ENCODE peak calls at places on chromosomes 5 and 9, in five cellular contexts. One of them, this sample, is unnamed.

GRCh38 chr9:94931725-94932124 is 205.2 kb downstream of the AOPEP start:
- DNase-seq in bronchial epithelial cell: peak
- DNase-seq in A673: no peak
- DNase-seq in cardiac fibroblast: no peak
- DNase-seq in prostate gland: no peak
- DNase-seq in this sample: no peak

GRCh38 chr9:69379250-69379982 is 54.4 kb downstream of the ENTREP1 start:
- DNase-seq in cardiac fibroblast: peak
- DNase-seq in A673: no peak
- DNase-seq in prostate gland: no peak
- DNase-seq in bronchial epithelial cell: peak
- DNase-seq in this sample: peak

GRCh38 chr5:61270510-61271165 is 61.4 kb upstream of the ZSWIM6 start:
- DNase-seq in prostate gland: no peak
- DNase-seq in cardiac fibroblast: no peak
- DNase-seq in bronchial epithelial cell: no peak
- DNase-seq in A673: no peak
- DNase-seq in this sample: no peak

GRCh38 chr5:151675225-151675955 is 11.3 kb downstream of the SPARC start:
- DNase-seq in bronchial epithelial cell: peak
- DNase-seq in prostate gland: no peak
- DNase-seq in cardiac fibroblast: peak
- DNase-seq in A673: peak
- DNase-seq in this sample: peak

GRCh38 chr9:124132671-124133147 is 121.1 kb downstream of the LHX2 start:
- DNase-seq in bronchial epithelial cell: no peak
- DNase-seq in prostate gland: no peak
- DNase-seq in A673: no peak
- DNase-seq in cardiac fibroblast: no peak
- DNase-seq in this sample: peak

GRCh38 chr5:169991115-169991514 is 10.8 kb upstream of the INSYN2B start:
- DNase-seq in bronchial epithelial cell: no peak
- DNase-seq in cardiac fibroblast: no peak
- DNase-seq in prostate gland: no peak
- DNase-seq in A673: no peak
- DNase-seq in this sample: no peak

GRCh38 chr9:98530275-98530674 is 178.5 kb downstream of the GABBR2 start:
- DNase-seq in prostate gland: no peak
- DNase-seq in A673: no peak
- DNase-seq in cardiac fibroblast: no peak
- DNase-seq in bronchial epithelial cell: no peak
- DNase-seq in this sample: no peak

GRCh38 chr5:60148356-60148755 is 254.8 kb upstream of the PDE4D start:
- DNase-seq in bronchial epithelial cell: peak
- DNase-seq in cardiac fibroblast: peak
- DNase-seq in A673: no peak
- DNase-seq in prostate gland: no peak
- DNase-seq in this sample: peak

GRCh38 chr5:92554447-92555085 is 1026.5 kb downstream of the NR2F1-AS1 start:
- DNase-seq in prostate gland: no peak
- DNase-seq in cardiac fibroblast: no peak
- DNase-seq in bronchial epithelial cell: no peak
- DNase-seq in A673: peak
- DNase-seq in this sample: no peak

GRCh38 chr9:16138961-16139441 is 586.2 kb downstream of the CCDC171 start:
- DNase-seq in prostate gland: no peak
- DNase-seq in cardiac fibroblast: peak
- DNase-seq in bronchial epithelial cell: no peak
- DNase-seq in A673: no peak
- DNase-seq in this sample: peak

GRCh38 chr5:65075623-65076250 is 307.0 kb downstream of the CWC27 start:
- DNase-seq in prostate gland: no peak
- DNase-seq in cardiac fibroblast: no peak
- DNase-seq in A673: peak
- DNase-seq in bronchial epithelial cell: no peak
- DNase-seq in this sample: no peak

GRCh38 chr5:102794047-102794446 is 38.9 kb downstream of the PAM start:
- DNase-seq in prostate gland: no peak
- DNase-seq in A673: no peak
- DNase-seq in cardiac fibroblast: no peak
- DNase-seq in bronchial epithelial cell: no peak
- DNase-seq in this sample: no peak

GRCh38 chr9:100315561-100315960 is 37.2 kb downstream of the TEX10 start:
- DNase-seq in prostate gland: no peak
- DNase-seq in cardiac fibroblast: no peak
- DNase-seq in bronchial epithelial cell: no peak
- DNase-seq in A673: no peak
- DNase-seq in this sample: no peak

GRCh38 chr5:76331139-76331538 is 71.9 kb upstream of the IQGAP2 start:
- DNase-seq in bronchial epithelial cell: no peak
- DNase-seq in A673: peak
- DNase-seq in prostate gland: no peak
- DNase-seq in cardiac fibroblast: no peak
- DNase-seq in this sample: no peak

GRCh38 chr5:157447246-157447645 is 12.8 kb upstream of the NIPAL4 start:
- DNase-seq in cardiac fibroblast: no peak
- DNase-seq in bronchial epithelial cell: no peak
- DNase-seq in prostate gland: peak
- DNase-seq in A673: no peak
- DNase-seq in this sample: no peak

GRCh38 chr9:126056312-126057021 is 270.2 kb upstream of the MVB12B start:
- DNase-seq in A673: no peak
- DNase-seq in bronchial epithelial cell: no peak
- DNase-seq in prostate gland: no peak
- DNase-seq in cardiac fibroblast: no peak
- DNase-seq in this sample: no peak

GRCh38 chr5:168288349-168289245 is 2.8 kb upstream of the WWC1 start:
- DNase-seq in cardiac fibroblast: no peak
- DNase-seq in A673: no peak
- DNase-seq in bronchial epithelial cell: peak
- DNase-seq in prostate gland: peak
- DNase-seq in this sample: no peak

GRCh38 chr9:16032799-16033198 is 480.0 kb downstream of the CCDC171 start:
- DNase-seq in bronchial epithelial cell: no peak
- DNase-seq in prostate gland: no peak
- DNase-seq in A673: no peak
- DNase-seq in cardiac fibroblast: peak
- DNase-seq in this sample: peak

GRCh38 chr5:310941-311434 is 10.5 kb upstream of the AHRR start:
- DNase-seq in prostate gland: no peak
- DNase-seq in A673: no peak
- DNase-seq in bronchial epithelial cell: no peak
- DNase-seq in cardiac fibroblast: peak
- DNase-seq in this sample: peak

GRCh38 chr5:148791334-148791667 is 35.1 kb upstream of the ADRB2 start:
- DNase-seq in prostate gland: no peak
- DNase-seq in A673: no peak
- DNase-seq in cardiac fibroblast: peak
- DNase-seq in bronchial epithelial cell: peak
- DNase-seq in this sample: peak

GRCh38 chr9:134200730-134201129 is 36.4 kb upstream of the RNU6ATAC start:
- DNase-seq in bronchial epithelial cell: no peak
- DNase-seq in A673: no peak
- DNase-seq in cardiac fibroblast: no peak
- DNase-seq in prostate gland: no peak
- DNase-seq in this sample: no peak

GRCh38 chr9:100473271-100474081 is 527 bp downstream of the TMEFF1 start:
- DNase-seq in cardiac fibroblast: peak
- DNase-seq in prostate gland: no peak
- DNase-seq in bronchial epithelial cell: no peak
- DNase-seq in A673: peak
- DNase-seq in this sample: peak

DNA sequence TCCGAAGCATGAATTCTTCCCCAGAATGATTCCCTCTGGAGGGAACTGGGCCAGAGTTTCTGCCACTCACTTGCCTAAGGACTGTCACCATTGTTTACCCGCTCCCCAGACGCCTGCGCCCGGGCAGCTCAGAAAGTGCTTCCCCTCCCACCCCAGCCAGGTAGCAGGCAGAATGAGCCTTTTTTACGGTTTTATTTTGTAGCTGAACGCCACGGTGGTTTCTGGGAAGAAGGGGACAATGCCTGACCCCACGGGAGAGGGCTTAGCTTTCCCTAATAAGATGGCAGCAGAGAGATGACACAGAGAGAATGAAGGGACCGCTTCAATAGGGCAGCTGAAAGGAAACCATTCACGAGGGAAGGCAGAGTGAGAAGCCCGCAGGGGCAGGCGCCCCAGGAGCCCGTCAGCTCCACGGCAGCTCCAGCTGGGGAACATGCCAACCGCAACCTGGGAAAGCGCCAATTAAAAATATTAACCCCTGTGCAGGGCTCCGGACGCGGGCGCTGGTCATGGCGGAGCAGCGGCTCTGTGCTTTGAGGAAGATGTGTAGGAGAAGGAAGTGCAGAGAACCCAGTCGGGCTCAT is 20.4 kb upstream of the NTNG2 start:
- DNase-seq in A673: no peak
- DNase-seq in bronchial epithelial cell: no peak
- DNase-seq in prostate gland: no peak
- DNase-seq in cardiac fibroblast: no peak
- DNase-seq in this sample: peak
- H3K4me3 ChIP-seq in A673: peak
- H3K4me3 ChIP-seq in bronchial epithelial cell: no peak
- H3K4me3 ChIP-seq in prostate gland: peak
- H3K4me3 ChIP-seq in cardiac fibroblast: peak
- H3K4me3 ChIP-seq in this sample: peak

GRCh38 chr9:33510264-33511183 is 13.5 kb upstream of the ANKRD18B start:
- DNase-seq in cardiac fibroblast: peak
- DNase-seq in prostate gland: peak
- DNase-seq in bronchial epithelial cell: peak
- DNase-seq in A673: peak
- DNase-seq in this sample: peak

GRCh38 chr9:33506626-33507370 is 17.3 kb upstream of the ANKRD18B start:
- DNase-seq in bronchial epithelial cell: peak
- DNase-seq in cardiac fibroblast: peak
- DNase-seq in prostate gland: no peak
- DNase-seq in A673: no peak
- DNase-seq in this sample: peak
- H3K4me3 ChIP-seq in bronchial epithelial cell: no peak
- H3K4me3 ChIP-seq in cardiac fibroblast: peak
- H3K4me3 ChIP-seq in prostate gland: no peak
- H3K4me3 ChIP-seq in A673: no peak
- H3K4me3 ChIP-seq in this sample: peak

DNA sequence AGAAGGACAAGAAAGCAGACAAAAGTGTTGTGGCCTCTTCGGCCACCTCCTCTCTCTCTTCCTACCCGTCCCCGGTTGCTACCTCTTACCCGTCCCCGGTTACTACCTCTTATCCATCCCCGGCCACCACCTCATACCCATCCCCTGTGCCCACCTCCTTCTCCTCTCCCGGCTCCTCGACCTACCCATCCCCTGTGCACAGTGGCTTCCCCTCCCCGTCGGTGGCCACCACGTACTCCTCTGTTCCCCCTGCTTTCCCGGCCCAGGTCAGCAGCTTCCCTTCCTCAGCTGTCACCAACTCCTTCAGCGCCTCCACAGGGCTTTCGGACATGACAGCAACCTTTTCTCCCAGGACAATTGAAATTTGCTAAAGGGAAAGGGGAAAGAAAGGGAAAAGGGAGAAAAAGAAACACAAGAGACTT is 2.4 kb downstream of the EGR1 start:
- DNase-seq in prostate gland: no peak
- DNase-seq in cardiac fibroblast: no peak
- DNase-seq in bronchial epithelial cell: no peak
- DNase-seq in A673: peak
- DNase-seq in this sample: no peak
- H3K4me3 ChIP-seq in prostate gland: peak
- H3K4me3 ChIP-seq in cardiac fibroblast: peak
- H3K4me3 ChIP-seq in bronchial epithelial cell: peak
- H3K4me3 ChIP-seq in A673: peak
- H3K4me3 ChIP-seq in this sample: peak

GRCh38 chr5:177113566-177114424 is 19.8 kb upstream of the NSD1 start:
- DNase-seq in cardiac fibroblast: peak
- DNase-seq in prostate gland: peak
- DNase-seq in bronchial epithelial cell: peak
- DNase-seq in A673: peak
- DNase-seq in this sample: peak
- H3K4me3 ChIP-seq in cardiac fibroblast: no peak
- H3K4me3 ChIP-seq in prostate gland: no peak
- H3K4me3 ChIP-seq in bronchial epithelial cell: no peak
- H3K4me3 ChIP-seq in A673: no peak
- H3K4me3 ChIP-seq in this sample: no peak

GRCh38 chr9:129334744-129335080 is 156.7 kb upstream of the IER5L start:
- DNase-seq in prostate gland: no peak
- DNase-seq in A673: no peak
- DNase-seq in cardiac fibroblast: no peak
- DNase-seq in bronchial epithelial cell: no peak
- DNase-seq in this sample: no peak
- H3K4me3 ChIP-seq in prostate gland: peak
- H3K4me3 ChIP-seq in A673: peak
- H3K4me3 ChIP-seq in cardiac fibroblast: no peak
- H3K4me3 ChIP-seq in bronchial epithelial cell: peak
- H3K4me3 ChIP-seq in this sample: peak

GRCh38 chr9:128178806-128179431 is 12.5 kb downstream of the CIZ1 start:
- DNase-seq in A673: no peak
- DNase-seq in prostate gland: no peak
- DNase-seq in cardiac fibroblast: no peak
- DNase-seq in bronchial epithelial cell: no peak
- DNase-seq in this sample: no peak

GRCh38 chr9:128180001-128180400 is 11.4 kb downstream of the CIZ1 start:
- DNase-seq in prostate gland: no peak
- DNase-seq in bronchial epithelial cell: no peak
- DNase-seq in cardiac fibroblast: no peak
- DNase-seq in A673: no peak
- DNase-seq in this sample: no peak

GRCh38 chr9:128182872-128183528 is 8.4 kb downstream of the CIZ1 start:
- DNase-seq in cardiac fibroblast: no peak
- DNase-seq in prostate gland: no peak
- DNase-seq in bronchial epithelial cell: no peak
- DNase-seq in A673: no peak
- DNase-seq in this sample: no peak

GRCh38 chr9:128175743-128176142 is 15.6 kb downstream of the CIZ1 start:
- DNase-seq in prostate gland: no peak
- DNase-seq in cardiac fibroblast: no peak
- DNase-seq in A673: no peak
- DNase-seq in bronchial epithelial cell: no peak
- DNase-seq in this sample: no peak

GRCh38 chr9:128180447-128180846 is 10.9 kb downstream of the CIZ1 start:
- DNase-seq in bronchial epithelial cell: no peak
- DNase-seq in A673: no peak
- DNase-seq in cardiac fibroblast: no peak
- DNase-seq in prostate gland: no peak
- DNase-seq in this sample: no peak
- H3K4me3 ChIP-seq in bronchial epithelial cell: no peak
- H3K4me3 ChIP-seq in A673: no peak
- H3K4me3 ChIP-seq in cardiac fibroblast: no peak
- H3K4me3 ChIP-seq in prostate gland: no peak
- H3K4me3 ChIP-seq in this sample: no peak

GRCh38 chr5:16741007-16741406 is 124.2 kb upstream of the RETREG1 start:
- DNase-seq in bronchial epithelial cell: peak
- DNase-seq in prostate gland: peak
- DNase-seq in A673: no peak
- DNase-seq in cardiac fibroblast: peak
- DNase-seq in this sample: peak
- H3K4me3 ChIP-seq in bronchial epithelial cell: no peak
- H3K4me3 ChIP-seq in prostate gland: no peak
- H3K4me3 ChIP-seq in A673: no peak
- H3K4me3 ChIP-seq in cardiac fibroblast: no peak
- H3K4me3 ChIP-seq in this sample: no peak